ENCODE peak calls at places on chromosomes 4 and X, in four cellular contexts. K, F, C and H are unnamed samples.

GRCh38 chrX:114924846-114925245 is 92.6 kb downstream of the IL13RA2 start:
- DNase-seq in C (no peak), F (no peak), K (peak; percentile 73), H (no peak)

GRCh38 chr4:51963871-51964513 is 56.2 kb downstream of the LRRC66 start:
- DNase-seq in F (peak; percentile 70), K (peak; percentile 4), C (no peak), H (no peak)

GRCh38 chrX:153735274-153735673 is 10.6 kb downstream of the ABCD1 start:
- DNase-seq in C (no peak), F (no peak), K (peak; percentile 8), H (no peak)

GRCh38 chr4:30962949-30963348 is 242.8 kb downstream of the PCDH7 start:
- DNase-seq in K (peak; percentile 74), F (no peak), C (no peak), H (no peak)

GRCh38 chr4:101158136-101158485 is 189.2 kb downstream of the PPP3CA start:
- DNase-seq in K (no peak), C (no peak), F (no peak), H (no peak)

GRCh38 chr4:141132689-141133145 is 552 bp downstream of the RNF150 start:
- DNase-seq in F (no peak), C (peak; percentile 71), K (no peak), H (no peak)

GRCh38 chr4:15116509-15117079 is 114.3 kb downstream of the CPEB2 start:
- DNase-seq in K (no peak), C (no peak), F (peak; percentile 69), H (no peak)

GRCh38 chr4:102441978-102442890 is 58.9 kb upstream of the NFKB1 start:
- DNase-seq in C (no peak), F (no peak), K (no peak), H (no peak)

GRCh38 chrX:37958493-37959211 is 47.7 kb upstream of the SYTL5 start:
- DNase-seq in F (no peak), C (no peak), K (peak; percentile 59), H (no peak)

GRCh38 chrX:69070949-69071650 is 94.2 kb downstream of the PJA1 start:
- DNase-seq in F (no peak), C (no peak), K (no peak), H (no peak)

GRCh38 chrX:9885150-9885549 is 82.0 kb upstream of the CLDN34 start:
- DNase-seq in C (peak; percentile 86), F (no peak), K (peak; percentile 80), H (no peak)

GRCh38 chrX:48703642-48704481 is 7.3 kb downstream of the SUV39H1 start:
- DNase-seq in F (no peak), K (peak; percentile 9), C (no peak), H (peak; percentile 12)

GRCh38 chrX:22314211-22314610 is 41.5 kb downstream of the CBLL2 start:
- DNase-seq in K (no peak), F (peak; percentile 1), C (no peak), H (no peak)

GRCh38 chrX:132433551-132433950 is 55.3 kb downstream of the MBNL3 start:
- DNase-seq in C (no peak), K (no peak), F (no peak), H (no peak)

GRCh38 chr4:43457866-43458265 is 565.4 kb downstream of the GRXCR1 start:
- DNase-seq in F (no peak), C (no peak), K (peak; percentile 16), H (peak; percentile 1)

GRCh38 chrX:40175416-40176255 is 77.9 kb upstream of the BCOR start:
- DNase-seq in K (peak; percentile 53), F (no peak), C (peak; percentile 92), H (no peak)

GRCh38 chrX:111098874-111099273 is 2.9 kb downstream of the PAK3 start:
- DNase-seq in K (peak; percentile 4), F (no peak), C (peak; percentile 78), H (no peak)

GRCh38 chrX:78237127-78237526 is 90.3 kb downstream of the CYSLTR1 start:
- DNase-seq in F (no peak), K (no peak), C (no peak), H (no peak)

GRCh38 chr4:188986271-188986689 is 847.0 kb downstream of the TRIML1 start:
- DNase-seq in C (no peak), F (no peak), K (peak; percentile 73), H (peak; percentile 41)

GRCh38 chrX:36160056-36160455 is 240.5 kb downstream of the CFAP47 start:
- DNase-seq in F (no peak), K (no peak), C (no peak), H (no peak)

GRCh38 chr4:56320293-56320692 is 67.0 kb downstream of the AASDH start:
- DNase-seq in F (no peak), C (no peak), K (peak; percentile 65), H (no peak)

GRCh38 chr4:17854076-17854475 is 43.3 kb downstream of the NCAPG start:
- DNase-seq in C (no peak), K (peak; percentile 6), F (no peak), H (no peak)

GRCh38 chr4:93894995-93895394 is 66.4 kb downstream of the ATOH1 start:
- DNase-seq in F (no peak), K (no peak), C (no peak), H (no peak)

GRCh38 chr4:119971763-119972162 is 94.9 kb downstream of the MAD2L1 start:
- DNase-seq in F (no peak), K (no peak), C (no peak), H (no peak)

GRCh38 chr4:66964467-66964866 is 580.8 kb downstream of the CENPC start:
- DNase-seq in K (no peak), F (no peak), C (no peak), H (no peak)

GRCh38 chr4:47733506-47733905 is 104.4 kb downstream of the CORIN start:
- DNase-seq in C (no peak), K (no peak), F (no peak), H (no peak)

GRCh38 chr4:107863850-107864371 is 39.2 kb downstream of the SGMS2 start:
- DNase-seq in F (no peak), C (no peak), K (peak; percentile 69), H (peak; percentile 21)

GRCh38 chr4:109675843-109676242 is 27.4 kb downstream of the CASP6 start:
- DNase-seq in F (no peak), C (no peak), K (no peak), H (no peak)

GRCh38 chr4:71553605-71554004 is 214.8 kb downstream of the SLC4A4 start:
- DNase-seq in C (no peak), F (no peak), K (peak; percentile 51), H (no peak)

GRCh38 chrX:31547816-31548215 is 476.0 kb upstream of the FTHL17 start:
- DNase-seq in K (no peak), F (no peak), C (no peak), H (no peak)

DNA sequence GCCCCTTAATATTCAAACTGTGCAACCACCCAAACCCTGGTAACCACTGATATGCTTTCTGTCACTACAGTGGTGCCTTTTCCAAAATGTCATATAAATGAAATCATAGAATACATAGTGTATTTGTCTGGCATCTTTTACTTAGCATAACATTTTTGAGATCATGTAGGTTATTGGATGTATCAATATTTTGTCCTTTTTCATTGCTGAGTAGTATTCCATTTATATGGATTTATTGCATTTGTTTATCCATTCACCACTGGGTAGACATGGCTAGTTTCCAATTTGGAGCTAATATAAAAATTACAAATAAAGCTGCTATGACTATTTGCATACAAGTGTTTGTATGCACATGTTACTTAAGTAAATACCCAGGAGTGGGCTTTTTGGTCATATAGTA is 121.6 kb downstream of the TMEM144 start:
- DNase-seq in K (no peak), C (no peak), F (no peak), H (no peak)
- TF ChIP-seq CTCF in K (no peak), C (no peak), F (no peak), H (no peak)

GRCh38 chr4:168674869-168675268 is 178.0 kb downstream of the PALLD start:
- DNase-seq in F (no peak), C (no peak), K (peak; percentile 60), H (no peak)
- TF ChIP-seq CTCF in F (no peak), C (no peak), K (peak; percentile 34), H (no peak)

DNA sequence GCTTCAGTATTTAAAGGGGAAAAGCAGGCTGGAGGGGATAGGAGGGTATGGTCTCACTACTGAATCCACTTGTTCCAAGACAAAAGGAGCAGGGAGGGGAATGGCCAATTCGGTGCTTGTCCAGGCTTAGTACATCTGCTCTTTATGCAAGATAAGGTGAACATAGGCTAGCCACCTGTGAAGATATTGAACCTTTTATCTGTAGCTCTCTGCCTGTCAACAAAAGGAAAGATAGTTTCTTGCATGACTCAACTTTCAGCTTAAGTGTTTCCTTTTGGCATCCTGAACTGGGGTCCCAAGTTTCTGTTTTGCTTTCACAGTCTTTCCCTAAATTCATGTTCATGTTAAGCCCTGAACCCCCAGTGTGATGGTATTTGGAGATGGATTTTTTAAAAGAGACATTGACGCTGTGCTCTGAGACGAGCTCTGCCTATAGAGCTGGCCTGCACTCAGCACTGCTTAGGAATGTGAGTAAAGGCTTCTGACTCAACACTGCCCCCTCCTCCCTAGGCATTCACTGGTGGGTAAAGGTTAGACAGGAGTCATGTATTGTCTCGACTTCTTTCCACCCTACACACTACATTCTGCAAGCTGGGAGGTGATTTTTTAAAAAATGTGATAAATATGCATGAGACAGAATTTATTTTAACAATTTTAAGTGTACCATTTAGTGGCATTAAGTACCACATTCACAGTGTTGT is 28.2 kb downstream of the FAM149A start:
- DNase-seq in C (no peak), F (no peak), K (peak; percentile 73), H (no peak)
- TF ChIP-seq CTCF in C (no peak), F (peak; percentile 53), K (peak; percentile 45), H (peak; percentile 41)

DNA sequence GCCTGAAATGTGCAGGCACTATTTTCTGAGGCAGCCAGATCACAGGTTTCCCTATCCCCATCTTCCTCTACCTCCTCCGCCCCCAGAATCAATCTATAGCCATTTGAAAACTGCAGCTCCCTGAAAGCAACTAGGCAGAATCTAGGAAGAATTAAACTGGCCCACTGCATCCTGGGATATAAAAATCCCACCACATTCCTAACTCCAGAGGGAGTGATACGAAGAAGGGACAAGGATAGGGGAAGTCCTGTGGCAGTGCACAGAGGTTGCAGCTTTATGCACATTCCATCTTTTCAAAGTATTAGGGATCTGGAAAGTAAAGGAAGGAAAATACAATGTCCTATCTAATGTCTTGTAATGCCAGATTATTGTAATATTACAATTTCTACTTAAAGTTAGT is 18.3 kb upstream of the HERC3 start:
- DNase-seq in C (no peak), F (no peak), K (peak; percentile 20), H (no peak)
- TF ChIP-seq CTCF in C (no peak), F (peak; percentile 43), K (peak; percentile 30), H (peak; percentile 22)

GRCh38 chrX:8455600-8455999 is 9.0 kb upstream of the VCX3B start:
- DNase-seq in F (no peak), C (no peak), K (no peak), H (no peak)
- TF ChIP-seq CTCF in F (peak; percentile 18), C (no peak), K (no peak), H (peak; percentile 4)

GRCh38 chr4:76441881-76442280 is 6.9 kb downstream of the SHROOM3 start:
- DNase-seq in C (no peak), K (no peak), F (no peak), H (no peak)
- TF ChIP-seq CTCF in C (no peak), K (no peak), F (no peak), H (no peak)

DNA sequence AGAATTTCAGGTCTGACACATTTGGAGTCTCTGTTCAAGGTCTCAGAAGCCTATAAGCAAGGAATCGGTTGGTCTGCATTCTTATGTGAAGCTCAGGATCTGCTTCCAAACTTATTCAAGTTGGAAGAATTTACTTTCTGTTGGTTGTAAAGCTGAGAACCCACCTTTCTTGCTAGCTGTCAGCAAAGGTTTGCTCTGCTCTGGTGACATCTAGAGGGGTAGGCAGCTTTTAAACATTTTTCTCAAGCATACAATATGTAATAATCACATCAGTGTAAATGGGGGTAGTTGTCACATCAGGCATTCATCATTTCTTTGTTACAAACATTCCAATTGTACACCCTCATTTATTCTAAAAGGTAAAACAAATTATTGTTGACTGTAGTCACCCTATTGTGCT is 935.2 kb downstream of the TRAM1L1 start:
- DNase-seq in F (no peak), K (no peak), C (no peak), H (no peak)
- TF ChIP-seq CTCF in F (no peak), K (no peak), C (no peak), H (no peak)